ENCODE peak calls at places on chromosome X, in four cellular contexts. T, W, L and H are unnamed samples.

GRCh38 chrX:56764975-56765791 is 36.1 kb downstream of the NBDY start:
- DNase-seq in L (peak), W (no peak), T (peak), H (peak)

GRCh38 chrX:37652053-37652452 is 33.5 kb upstream of the XK start:
- DNase-seq in T (no peak), L (no peak), W (no peak), H (no peak)

GRCh38 chrX:38811515-38812239 is 10.4 kb downstream of the MID1IP1 start:
- DNase-seq in W (no peak), T (no peak), L (no peak), H (no peak)

GRCh38 chrX:134502686-134503085 is 42.7 kb downstream of the HPRT1 start:
- DNase-seq in W (no peak), T (no peak), L (no peak), H (no peak)

GRCh38 chrX:6187256-6187655 is 41.4 kb downstream of the NLGN4X start:
- DNase-seq in T (no peak), W (no peak), L (no peak), H (no peak)

GRCh38 chrX:153926594-153926862 is 464 bp upstream of the ARHGAP4 start:
- DNase-seq in W (no peak), L (no peak), T (no peak), H (no peak)

GRCh38 chrX:22800360-22800759 is 199.4 kb upstream of the DDX53 start:
- DNase-seq in L (peak), W (peak), T (peak), H (no peak)

GRCh38 chrX:65488496-65488895 is 46.1 kb downstream of the LAS1L start:
- DNase-seq in T (no peak), W (peak), L (no peak), H (no peak)

GRCh38 chrX:38318196-38318595 is 9.1 kb downstream of the RPGR start:
- DNase-seq in T (no peak), W (no peak), L (no peak), H (no peak)

GRCh38 chrX:3026074-3026588 is 15.1 kb upstream of the ARSF start:
- DNase-seq in L (no peak), T (no peak), W (no peak), H (no peak)

GRCh38 chrX:42778096-42778495 is at the start of gene PPP1R2C:
- DNase-seq in W (no peak), T (no peak), L (no peak), H (no peak)

GRCh38 chrX:135572436-135572835 is 52.0 kb downstream of the INTS6L start:
- DNase-seq in W (peak), T (no peak), L (no peak), H (no peak)

GRCh38 chrX:10597871-10598270 is 22.5 kb downstream of the MID1 start:
- DNase-seq in L (no peak), T (no peak), W (peak), H (no peak)

GRCh38 chrX:13188731-13189309 is 131.0 kb downstream of the ATXN3L start:
- DNase-seq in T (no peak), W (no peak), L (no peak), H (no peak)

GRCh38 chrX:42505057-42505456 is 272.9 kb downstream of the PPP1R2C start:
- DNase-seq in L (no peak), T (no peak), W (no peak), H (no peak)

GRCh38 chrX:5681159-5681558 is 547.5 kb downstream of the NLGN4X start:
- DNase-seq in L (no peak), T (no peak), W (no peak), H (no peak)

GRCh38 chrX:645024-645376 is 14.4 kb downstream of the SHOX start:
- DNase-seq in W (no peak), T (no peak), L (peak), H (no peak)
- H3K4me3 ChIP-seq in W (no peak), T (no peak), L (no peak), H (no peak)

DNA sequence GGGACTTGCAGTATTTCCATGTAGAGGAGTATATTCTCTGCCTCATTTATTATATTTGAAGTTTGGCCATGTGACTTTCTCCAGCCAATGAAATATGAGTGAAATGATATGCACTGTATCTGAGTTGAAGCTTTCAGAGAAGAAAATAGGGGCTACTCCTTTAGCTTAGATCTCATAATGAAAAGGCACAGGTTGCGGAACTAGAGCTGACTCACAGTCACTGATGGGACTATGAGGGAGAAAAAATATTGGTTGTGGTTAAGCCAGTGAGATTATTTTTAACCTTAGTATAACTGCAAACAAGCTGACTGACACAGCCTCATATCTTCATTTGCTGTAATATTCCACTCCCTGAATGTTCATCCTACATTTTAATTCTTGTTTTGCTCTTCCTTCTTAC is 1104.3 kb downstream of the RPA4 start:
- DNase-seq in T (no peak), W (no peak), L (no peak), H (no peak)
- H3K4me3 ChIP-seq in T (no peak), W (no peak), L (no peak), H (no peak)

DNA sequence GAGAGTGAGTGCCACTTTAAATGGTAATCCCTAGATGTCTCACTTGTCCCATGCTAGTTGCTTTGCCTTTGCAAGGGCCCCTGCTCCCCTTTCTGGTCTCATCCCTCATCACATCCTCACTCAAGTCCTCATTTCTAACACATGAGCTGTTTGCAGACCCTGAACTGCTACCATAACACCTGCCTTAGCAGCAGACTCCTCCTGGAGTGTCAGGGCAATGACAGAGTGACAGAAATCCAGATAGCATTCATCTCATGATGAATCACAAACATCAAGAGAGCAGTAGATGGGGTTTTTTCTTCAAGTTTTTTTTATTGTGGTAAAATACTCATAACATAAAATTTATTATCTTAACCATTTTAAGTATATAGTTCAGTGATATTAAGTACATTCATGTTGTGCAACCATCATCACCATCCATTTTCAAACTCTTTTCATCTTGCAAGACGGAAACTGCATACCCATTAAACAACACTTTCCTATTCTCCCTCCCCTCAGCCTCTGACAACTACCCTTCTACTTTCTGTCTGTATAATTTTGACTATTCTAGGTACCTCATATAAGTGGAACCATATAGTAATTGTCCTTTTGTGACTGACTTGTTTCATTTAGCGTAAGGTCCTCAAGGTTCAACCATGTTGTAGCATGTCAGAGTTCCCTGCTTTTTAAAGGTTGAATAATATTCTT is 133.2 kb upstream of the RPS6KA3 start:
- DNase-seq in W (no peak), T (no peak), L (no peak), H (no peak)
- H3K4me3 ChIP-seq in W (no peak), T (no peak), L (no peak), H (no peak)

GRCh38 chrX:72130762-72131231 is 918 bp downstream of the RTL5 start:
- DNase-seq in T (no peak), W (no peak), L (peak), H (no peak)

GRCh38 chrX:72130156-72130761 is 1.5 kb downstream of the RTL5 start:
- DNase-seq in T (no peak), L (no peak), W (no peak), H (no peak)

GRCh38 chrX:72133851-72134546 is 2.3 kb upstream of the RTL5 start:
- DNase-seq in W (no peak), L (no peak), T (no peak), H (no peak)

GRCh38 chrX:72131317-72132294 is at the start of gene RTL5:
- DNase-seq in L (peak), T (peak), W (peak), H (peak)

DNA sequence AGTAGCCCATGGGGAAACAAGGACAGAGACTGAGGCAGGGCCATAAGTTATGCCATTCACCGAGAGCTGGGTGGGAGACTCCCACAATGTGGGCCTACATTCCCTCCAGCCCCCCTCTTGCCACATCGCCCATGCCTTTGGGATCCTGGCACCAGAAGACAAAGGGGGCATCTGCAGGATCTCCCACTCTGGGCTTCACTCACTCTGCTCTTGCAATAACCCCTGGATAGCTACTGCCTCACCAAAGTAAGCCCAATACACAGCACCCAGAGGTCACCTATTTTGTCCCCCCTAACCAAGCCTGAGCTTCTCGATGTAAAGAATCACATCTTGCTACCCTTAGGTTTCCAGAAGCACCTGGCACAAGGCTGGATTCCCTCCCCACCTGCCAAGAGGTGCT is 741 bp upstream of the RTL5 start:
- DNase-seq in T (no peak), W (no peak), L (no peak), H (no peak)
- H3K4me3 ChIP-seq in T (no peak), W (peak), L (no peak), H (peak)

GRCh38 chrX:1248381-1249061 is 20.1 kb upstream of the CSF2RA start:
- DNase-seq in T (no peak), L (no peak), W (peak), H (no peak)
- H3K4me3 ChIP-seq in T (no peak), L (no peak), W (no peak), H (peak)